ENCODE peak calls at places on chromosomes 5 and 9, in ten cellular contexts. X is heart left ventricle; T is CD4-positive, alpha-beta T cell; D is bronchial epithelial cell; O is RWPE1; Y is osteocyte; A is cardiac muscle cell; L is lung; F is H9; E is adrenal gland. M is an unnamed sample.

GRCh38 chr9:124281934-124282351 is 24.2 kb downstream of the NEK6 start:
- DNase-seq in A (no peak), L (no peak), D (no peak), X (no peak), O (no peak), Y (no peak), T (no peak), F (no peak), E (no peak), M (no peak)

GRCh38 chr9:127968046-127968445 is 12.7 kb downstream of the EEIG1 start:
- DNase-seq in A (no peak), L (no peak), Y (no peak), F (no peak), E (peak), O (peak), D (peak), T (no peak), X (no peak), M (peak)

GRCh38 chr5:751496-751895 is 33.0 kb downstream of the ZDHHC11B start:
- DNase-seq in A (no peak), D (no peak), O (no peak), L (no peak), E (no peak), T (no peak), F (no peak), X (no peak), Y (no peak), M (no peak)

GRCh38 chr9:123251741-123252140 is 16.6 kb downstream of the STRBP start:
- DNase-seq in D (no peak), T (no peak), A (no peak), X (no peak), F (no peak), L (no peak), E (no peak), Y (no peak), O (no peak), M (no peak)

GRCh38 chr5:131671994-131672655 is 37.1 kb upstream of the RAPGEF6 start:
- DNase-seq in T (no peak), L (no peak), O (no peak), F (no peak), A (peak), D (no peak), E (peak), Y (no peak), X (peak), M (peak)

GRCh38 chr5:172186114-172186695 is 1.8 kb downstream of the STK10 start:
- DNase-seq in O (no peak), X (no peak), Y (no peak), F (no peak), L (no peak), A (no peak), E (no peak), T (no peak), D (no peak), M (no peak)

GRCh38 chr5:177023247-177023703 is 779 bp downstream of the ZNF346 start:
- DNase-seq in E (no peak), F (no peak), O (peak), D (no peak), L (no peak), A (peak), Y (no peak), X (no peak), T (no peak), M (no peak)

GRCh38 chr9:129567842-129568559 is 52.9 kb downstream of the C9orf50 start:
- DNase-seq in Y (no peak), T (no peak), F (peak), E (peak), X (peak), D (peak), L (peak), A (peak), O (no peak), M (peak)

GRCh38 chr5:164306662-164307061 is 801.2 kb downstream of the MAT2B start:
- DNase-seq in O (no peak), A (peak), L (no peak), Y (no peak), X (no peak), D (peak), T (no peak), E (no peak), F (no peak), M (no peak)

GRCh38 chr9:35861161-35861897 is 8.9 kb downstream of the OR13J1 start:
- DNase-seq in O (no peak), X (no peak), F (no peak), T (no peak), D (no peak), L (no peak), Y (peak), A (no peak), E (no peak), M (no peak)

GRCh38 chr9:111798786-111799185 is 4.0 kb upstream of the SHOC1 start:
- DNase-seq in T (no peak), O (no peak), A (peak), E (no peak), D (peak), Y (no peak), L (no peak), X (no peak), F (no peak), M (peak)

GRCh38 chr9:79672236-79672635 is 100.5 kb downstream of the TLE4 start:
- DNase-seq in X (no peak), L (no peak), T (no peak), Y (no peak), A (no peak), D (peak), F (no peak), O (no peak), E (no peak), M (no peak)

GRCh38 chr9:89309608-89310485 is 1.1 kb upstream of the CKS2 start:
- DNase-seq in A (peak), T (no peak), L (no peak), E (no peak), X (no peak), O (no peak), D (peak), F (no peak), Y (no peak), M (no peak)

GRCh38 chr9:69324549-69325401 is at the start of gene ENTREP1:
- DNase-seq in E (peak), X (peak), L (peak), D (peak), F (peak), A (peak), O (peak), T (no peak), Y (no peak), M (peak)

DNA sequence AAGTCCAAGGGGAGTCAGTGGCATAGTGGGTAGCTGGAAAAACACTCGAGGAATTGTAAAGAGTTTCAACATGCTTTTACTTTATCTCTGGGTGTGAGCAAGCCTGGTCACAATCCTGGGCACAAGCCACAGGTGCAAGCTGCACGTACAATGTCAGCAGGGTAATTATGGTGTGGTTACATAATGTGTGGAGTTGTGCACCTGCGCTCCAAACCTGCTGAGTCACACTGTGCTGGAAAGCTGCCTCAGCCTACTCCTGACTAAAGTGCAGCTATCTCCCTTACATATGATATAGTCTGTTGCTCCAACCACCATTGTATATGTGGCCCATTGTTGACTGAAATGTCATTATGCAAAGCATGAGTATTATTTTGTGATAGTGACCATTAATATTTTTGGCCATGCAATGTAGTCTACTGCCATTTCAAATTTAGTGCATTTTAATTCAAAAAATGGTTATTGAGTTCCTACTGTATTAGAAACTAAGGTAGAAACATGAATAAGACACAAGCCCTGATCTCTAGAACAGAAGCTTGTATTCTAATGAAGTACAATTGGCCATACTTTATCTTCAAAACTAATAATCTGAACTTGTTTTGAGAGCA is 160.9 kb upstream of the SLC30A5 start:
- DNase-seq in X (no peak), A (no peak), Y (no peak), E (no peak), D (no peak), F (no peak), O (no peak), L (no peak), T (no peak), M (peak)
- TF ChIP-seq CTCF in X (no peak), A (no peak), Y (no peak), E (no peak), D (no peak), F (no peak), O (no peak), L (no peak), T (no peak), M (no peak)

GRCh38 chr9:71758277-71758676 is 10.0 kb downstream of the CEMIP2 start:
- DNase-seq in X (no peak), Y (no peak), T (no peak), A (no peak), L (no peak), F (peak), E (no peak), D (no peak), O (no peak), M (no peak)
- TF ChIP-seq CTCF in X (no peak), Y (no peak), T (no peak), A (no peak), L (no peak), F (no peak), E (no peak), D (no peak), O (no peak), M (no peak)

GRCh38 chr9:38000332-38000731 is 68.7 kb downstream of the SHB start:
- DNase-seq in O (no peak), F (peak), E (no peak), A (no peak), L (no peak), D (no peak), X (no peak), T (no peak), Y (no peak), M (no peak)
- TF ChIP-seq CTCF in O (no peak), F (peak), E (no peak), A (no peak), L (no peak), D (peak), X (no peak), T (no peak), Y (no peak), M (no peak)

DNA sequence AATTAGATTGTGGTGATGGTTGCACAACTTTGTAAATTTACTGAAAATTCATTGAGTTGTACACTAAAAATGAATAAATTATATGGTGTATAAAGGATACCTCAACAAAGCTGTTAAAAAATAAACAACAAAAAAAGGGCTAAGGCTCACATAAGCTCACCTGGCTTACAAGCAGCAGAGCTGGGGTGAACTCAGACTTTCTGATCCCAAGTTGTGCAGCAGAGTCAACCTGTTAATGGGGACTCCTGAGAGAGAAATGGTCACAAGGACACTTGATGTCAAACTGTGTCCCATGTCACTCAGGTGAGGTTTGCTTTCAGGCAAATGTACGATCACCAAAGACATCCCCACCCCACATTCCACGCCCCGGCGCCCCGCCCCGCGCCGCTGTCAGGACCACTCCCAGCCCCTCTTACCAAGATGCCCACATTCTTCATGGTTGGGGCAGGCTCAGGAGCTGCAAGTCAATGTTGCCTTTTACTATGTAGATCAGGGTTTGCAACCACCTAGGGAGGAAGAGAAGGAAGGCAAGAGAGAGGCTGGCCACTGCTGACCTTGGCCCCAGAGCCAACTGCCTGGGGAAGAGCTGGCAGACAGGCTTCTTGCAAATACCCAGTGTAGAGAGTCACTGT is 22.4 kb upstream of the SLC36A1 start:
- DNase-seq in A (no peak), E (no peak), Y (no peak), F (peak), L (no peak), T (no peak), D (no peak), X (no peak), O (no peak), M (no peak)
- TF ChIP-seq CTCF in A (no peak), E (no peak), Y (no peak), F (no peak), L (no peak), T (no peak), D (no peak), X (no peak), O (no peak), M (no peak)

DNA sequence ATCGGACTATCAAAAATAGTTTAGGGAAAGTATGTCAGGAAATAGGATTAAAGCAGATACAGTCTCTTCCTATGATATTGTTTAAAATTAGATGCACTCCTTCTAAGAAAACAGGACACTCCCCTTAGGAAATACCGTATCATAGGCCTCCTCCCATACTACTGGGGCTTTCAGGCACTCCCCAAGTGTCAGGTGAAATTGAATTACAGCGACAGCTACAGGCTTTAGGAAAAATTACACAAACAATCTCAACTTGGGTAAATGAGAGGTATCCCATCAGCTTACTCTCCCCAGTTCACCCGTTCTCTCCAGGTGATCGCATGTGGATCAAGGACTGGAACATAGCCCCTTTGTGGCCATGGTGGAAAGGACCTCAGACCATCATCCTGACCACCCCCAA is 110.4 kb upstream of the EPB41L4A start:
- DNase-seq in E (no peak), Y (no peak), L (no peak), T (no peak), D (peak), A (peak), X (no peak), O (peak), F (no peak), M (peak)
- TF ChIP-seq CTCF in E (no peak), Y (peak), L (no peak), T (no peak), D (peak), A (peak), X (peak), O (peak), F (peak), M (peak)